ENCODE peak calls at places on chromosomes 1 and 21, in nine cellular contexts. One of them, this sample, is unnamed. For H3K9me3, the result is how much of the 10 kb centered on the place peaks cover.

GRCh38 chr1:153360190-153360589 is 2.5 kb downstream of the S100A9 start:
- DNase-seq in H1: no peak
- DNase-seq in sigmoid colon: no peak
- DNase-seq in stomach: no peak
- DNase-seq in A549: no peak
- DNase-seq in ovary: no peak
- DNase-seq in SK-N-SH: no peak
- DNase-seq in K562: no peak
- DNase-seq in transverse colon: no peak
- DNase-seq in this sample: no peak

GRCh38 chr1:227747382-227747781 is 12.1 kb downstream of the SNAP47 start:
- DNase-seq in H1: no peak
- DNase-seq in sigmoid colon: no peak
- DNase-seq in stomach: no peak
- DNase-seq in A549: no peak
- DNase-seq in ovary: no peak
- DNase-seq in SK-N-SH: no peak
- DNase-seq in K562: no peak
- DNase-seq in transverse colon: no peak
- DNase-seq in this sample: no peak

GRCh38 chr1:153493343-153493960 is 33.0 kb upstream of the S100A7 start:
- DNase-seq in H1: no peak
- DNase-seq in sigmoid colon: peak
- DNase-seq in stomach: no peak
- DNase-seq in A549: no peak
- DNase-seq in ovary: no peak
- DNase-seq in SK-N-SH: no peak
- DNase-seq in K562: no peak
- DNase-seq in transverse colon: no peak
- DNase-seq in this sample: no peak

GRCh38 chr1:44811714-44812151 is 3.4 kb downstream of the BTBD19 start:
- DNase-seq in H1: no peak
- DNase-seq in sigmoid colon: peak
- DNase-seq in stomach: no peak
- DNase-seq in A549: no peak
- DNase-seq in ovary: peak
- DNase-seq in SK-N-SH: peak
- DNase-seq in K562: no peak
- DNase-seq in transverse colon: no peak
- DNase-seq in this sample: no peak

GRCh38 chr1:160342520-160342919 is 530 bp downstream of the COPA start:
- DNase-seq in H1: no peak
- DNase-seq in sigmoid colon: no peak
- DNase-seq in stomach: no peak
- DNase-seq in A549: no peak
- DNase-seq in ovary: no peak
- DNase-seq in SK-N-SH: no peak
- DNase-seq in K562: no peak
- DNase-seq in transverse colon: no peak
- DNase-seq in this sample: no peak

GRCh38 chr1:205183676-205184335 is 27.7 kb downstream of the DSTYK start:
- DNase-seq in H1: no peak
- DNase-seq in sigmoid colon: no peak
- DNase-seq in stomach: no peak
- DNase-seq in A549: no peak
- DNase-seq in ovary: no peak
- DNase-seq in SK-N-SH: no peak
- DNase-seq in K562: no peak
- DNase-seq in transverse colon: no peak
- DNase-seq in this sample: no peak

GRCh38 chr1:202213361-202214088 is 19.9 kb downstream of the LGR6 start:
- DNase-seq in H1: no peak
- DNase-seq in sigmoid colon: no peak
- DNase-seq in stomach: no peak
- DNase-seq in A549: peak
- DNase-seq in ovary: no peak
- DNase-seq in SK-N-SH: peak
- DNase-seq in K562: peak
- DNase-seq in transverse colon: no peak
- DNase-seq in this sample: no peak

GRCh38 chr1:99943238-99943794 is 26.5 kb upstream of the SLC35A3 start:
- DNase-seq in H1: no peak
- DNase-seq in sigmoid colon: no peak
- DNase-seq in stomach: no peak
- DNase-seq in A549: no peak
- DNase-seq in ovary: no peak
- DNase-seq in SK-N-SH: no peak
- DNase-seq in K562: no peak
- DNase-seq in transverse colon: no peak
- DNase-seq in this sample: no peak

GRCh38 chr1:33220701-33221384 is 35.4 kb upstream of the ZNF362 start:
- DNase-seq in H1: no peak
- DNase-seq in sigmoid colon: no peak
- DNase-seq in stomach: peak
- DNase-seq in A549: no peak
- DNase-seq in ovary: no peak
- DNase-seq in SK-N-SH: no peak
- DNase-seq in K562: no peak
- DNase-seq in transverse colon: no peak
- DNase-seq in this sample: peak

GRCh38 chr1:226960944-226961765 is 21.1 kb downstream of the COQ8A start:
- DNase-seq in H1: no peak
- DNase-seq in sigmoid colon: peak
- DNase-seq in stomach: no peak
- DNase-seq in A549: no peak
- DNase-seq in ovary: no peak
- DNase-seq in SK-N-SH: no peak
- DNase-seq in K562: no peak
- DNase-seq in transverse colon: no peak
- DNase-seq in this sample: no peak

GRCh38 chr1:221392453-221392852 is 349.4 kb downstream of the DUSP10 start:
- DNase-seq in H1: no peak
- DNase-seq in sigmoid colon: peak
- DNase-seq in stomach: no peak
- DNase-seq in A549: no peak
- DNase-seq in ovary: no peak
- DNase-seq in SK-N-SH: no peak
- DNase-seq in K562: no peak
- DNase-seq in transverse colon: peak
- DNase-seq in this sample: peak

GRCh38 chr1:14320518-14320917 is 278.0 kb upstream of the KAZN start:
- DNase-seq in H1: no peak
- DNase-seq in sigmoid colon: no peak
- DNase-seq in stomach: no peak
- DNase-seq in A549: no peak
- DNase-seq in ovary: no peak
- DNase-seq in SK-N-SH: no peak
- DNase-seq in K562: no peak
- DNase-seq in transverse colon: no peak
- DNase-seq in this sample: no peak

GRCh38 chr1:79264975-79265818 is 258.7 kb upstream of the ADGRL4 start:
- DNase-seq in H1: no peak
- DNase-seq in sigmoid colon: no peak
- DNase-seq in stomach: no peak
- DNase-seq in A549: no peak
- DNase-seq in ovary: no peak
- DNase-seq in SK-N-SH: no peak
- DNase-seq in K562: no peak
- DNase-seq in transverse colon: no peak
- DNase-seq in this sample: no peak

GRCh38 chr1:219417610-219418009 is 195.3 kb downstream of the ZC3H11B start:
- DNase-seq in H1: no peak
- DNase-seq in sigmoid colon: no peak
- DNase-seq in stomach: no peak
- DNase-seq in A549: no peak
- DNase-seq in ovary: no peak
- DNase-seq in SK-N-SH: no peak
- DNase-seq in K562: no peak
- DNase-seq in transverse colon: no peak
- DNase-seq in this sample: no peak

GRCh38 chr1:31203215-31203614 is 36.5 kb downstream of the NKAIN1 start:
- DNase-seq in H1: no peak
- DNase-seq in sigmoid colon: no peak
- DNase-seq in stomach: no peak
- DNase-seq in A549: no peak
- DNase-seq in ovary: no peak
- DNase-seq in SK-N-SH: no peak
- DNase-seq in K562: no peak
- DNase-seq in transverse colon: no peak
- DNase-seq in this sample: peak

GRCh38 chr1:161934278-161934608 is 89.4 kb downstream of the OLFML2B start:
- DNase-seq in H1: no peak
- DNase-seq in sigmoid colon: no peak
- DNase-seq in stomach: no peak
- DNase-seq in A549: no peak
- DNase-seq in ovary: no peak
- DNase-seq in SK-N-SH: no peak
- DNase-seq in K562: no peak
- DNase-seq in transverse colon: no peak
- DNase-seq in this sample: no peak

DNA sequence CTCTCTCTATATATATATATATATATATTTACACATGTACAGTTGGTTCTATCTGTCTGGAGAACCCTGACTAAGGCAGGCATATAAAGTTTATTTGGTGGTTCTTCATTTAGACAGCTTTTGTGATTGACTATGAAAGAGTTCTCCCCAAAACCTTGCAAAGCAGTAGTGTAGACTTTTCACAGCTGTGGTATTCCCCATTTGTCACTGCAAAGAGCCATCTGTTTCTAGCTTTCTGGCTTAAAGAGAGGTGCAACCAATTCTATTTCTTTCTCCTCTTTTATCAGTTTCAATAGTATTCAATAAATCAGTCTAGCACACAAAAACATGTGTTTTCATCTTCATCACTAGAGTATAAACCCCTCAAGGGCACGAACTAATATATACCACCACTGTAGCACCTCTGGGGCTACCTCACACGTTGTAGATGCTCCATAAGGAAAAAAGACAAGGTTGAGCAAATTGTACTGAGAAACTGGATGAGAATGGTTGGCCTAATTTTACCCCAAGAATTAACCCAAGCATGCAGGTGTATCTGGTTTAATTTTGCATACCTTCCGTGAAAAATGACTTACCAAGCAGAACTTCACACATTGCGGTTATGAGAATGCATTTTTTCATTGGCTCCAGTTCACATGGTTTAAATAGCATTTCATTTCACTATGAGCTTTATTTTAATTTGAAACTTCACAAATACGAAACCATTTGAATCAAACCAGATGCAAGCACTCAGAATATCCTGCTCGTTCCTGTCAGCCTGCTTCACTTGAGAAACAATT is 512.4 kb downstream of the LTN1 start:
- DNase-seq in H1: no peak
- DNase-seq in sigmoid colon: no peak
- DNase-seq in stomach: no peak
- DNase-seq in A549: no peak
- DNase-seq in ovary: no peak
- DNase-seq in SK-N-SH: no peak
- DNase-seq in K562: no peak
- DNase-seq in transverse colon: no peak
- DNase-seq in this sample: no peak
- H3K9me3 ChIP-seq in H1: under half
- H3K9me3 ChIP-seq in sigmoid colon: under half
- H3K9me3 ChIP-seq in stomach: under half
- H3K9me3 ChIP-seq in A549: under half
- H3K9me3 ChIP-seq in ovary: under half
- H3K9me3 ChIP-seq in SK-N-SH: under half
- H3K9me3 ChIP-seq in K562: under half
- H3K9me3 ChIP-seq in transverse colon: under half
- H3K9me3 ChIP-seq in this sample: under half

GRCh38 chr21:39137248-39138186 is 45.7 kb downstream of the PSMG1 start:
- DNase-seq in H1: no peak
- DNase-seq in sigmoid colon: no peak
- DNase-seq in stomach: no peak
- DNase-seq in A549: peak
- DNase-seq in ovary: peak
- DNase-seq in SK-N-SH: peak
- DNase-seq in K562: no peak
- DNase-seq in transverse colon: no peak
- DNase-seq in this sample: no peak
- TF ChIP-seq CTCF in H1: no peak
- TF ChIP-seq CTCF in sigmoid colon: no peak
- TF ChIP-seq CTCF in stomach: no peak
- TF ChIP-seq CTCF in A549: no peak
- TF ChIP-seq CTCF in ovary: no peak
- TF ChIP-seq CTCF in SK-N-SH: no peak
- TF ChIP-seq CTCF in K562: peak
- TF ChIP-seq CTCF in transverse colon: no peak
- TF ChIP-seq CTCF in this sample: no peak

GRCh38 chr1:34928865-34929496 is 469 bp downstream of the DLGAP3 start:
- DNase-seq in H1: no peak
- DNase-seq in sigmoid colon: no peak
- DNase-seq in stomach: no peak
- DNase-seq in A549: no peak
- DNase-seq in ovary: no peak
- DNase-seq in SK-N-SH: peak
- DNase-seq in K562: peak
- DNase-seq in transverse colon: no peak
- DNase-seq in this sample: no peak
- TF ChIP-seq EP300 in H1: no peak
- TF ChIP-seq EP300 in sigmoid colon: no peak
- TF ChIP-seq EP300 in stomach: no peak
- TF ChIP-seq EP300 in A549: no peak
- TF ChIP-seq EP300 in ovary: no peak
- TF ChIP-seq EP300 in SK-N-SH: no peak
- TF ChIP-seq EP300 in K562: no peak
- TF ChIP-seq EP300 in transverse colon: no peak
- TF ChIP-seq EP300 in this sample: no peak

GRCh38 chr1:116739371-116740007 is 14.7 kb upstream of the CD2 start:
- DNase-seq in H1: no peak
- DNase-seq in sigmoid colon: no peak
- DNase-seq in stomach: no peak
- DNase-seq in A549: no peak
- DNase-seq in ovary: no peak
- DNase-seq in SK-N-SH: no peak
- DNase-seq in K562: no peak
- DNase-seq in transverse colon: no peak
- DNase-seq in this sample: no peak

GRCh38 chr1:116740296-116740695 is 13.9 kb upstream of the CD2 start:
- DNase-seq in H1: no peak
- DNase-seq in sigmoid colon: no peak
- DNase-seq in stomach: no peak
- DNase-seq in A549: no peak
- DNase-seq in ovary: no peak
- DNase-seq in SK-N-SH: no peak
- DNase-seq in K562: no peak
- DNase-seq in transverse colon: no peak
- DNase-seq in this sample: no peak

GRCh38 chr1:116741781-116742565 is 12.3 kb upstream of the CD2 start:
- DNase-seq in H1: no peak
- DNase-seq in sigmoid colon: no peak
- DNase-seq in stomach: no peak
- DNase-seq in A549: no peak
- DNase-seq in ovary: no peak
- DNase-seq in SK-N-SH: no peak
- DNase-seq in K562: no peak
- DNase-seq in transverse colon: no peak
- DNase-seq in this sample: no peak

GRCh38 chr1:116740726-116741125 is 13.5 kb upstream of the CD2 start:
- DNase-seq in H1: no peak
- DNase-seq in sigmoid colon: no peak
- DNase-seq in stomach: no peak
- DNase-seq in A549: no peak
- DNase-seq in ovary: no peak
- DNase-seq in SK-N-SH: no peak
- DNase-seq in K562: no peak
- DNase-seq in transverse colon: no peak
- DNase-seq in this sample: no peak

GRCh38 chr1:116743535-116743934 is 10.7 kb upstream of the CD2 start:
- DNase-seq in H1: no peak
- DNase-seq in sigmoid colon: no peak
- DNase-seq in stomach: no peak
- DNase-seq in A549: no peak
- DNase-seq in ovary: no peak
- DNase-seq in SK-N-SH: no peak
- DNase-seq in K562: no peak
- DNase-seq in transverse colon: no peak
- DNase-seq in this sample: no peak
- H3K9me3 ChIP-seq in H1: under half
- H3K9me3 ChIP-seq in sigmoid colon: under half
- H3K9me3 ChIP-seq in stomach: half or more
- H3K9me3 ChIP-seq in A549: under half
- H3K9me3 ChIP-seq in ovary: under half
- H3K9me3 ChIP-seq in SK-N-SH: under half
- H3K9me3 ChIP-seq in K562: under half
- H3K9me3 ChIP-seq in transverse colon: under half
- H3K9me3 ChIP-seq in this sample: under half

This sample was measured in tibial nerve.